ENCODE peak calls at places on chromosomes 12 and 14, in seven cellular contexts. One of them, this sample, is unnamed.

GRCh38 chr14:50410921-50411320 is 14.2 kb upstream of the CDKL1 start:
- DNase-seq in stimulated activated CD4-positive, alpha-beta T cell treated with anti-CD3 and anti-CD28 coated beads, Interleukin-1b, Interleukin-23, amount 100 ng/mL, for 1 hour: no peak
- DNase-seq in H7: no peak
- DNase-seq in heart left ventricle: no peak
- DNase-seq in activated CD4-positive, alpha-beta T cell treated with anti-CD3 and anti-CD28 coated beads, Interleukin-2, amount 50 U/mL, for 48 hours: no peak
- DNase-seq in anterior cingulate cortex: no peak
- DNase-seq in ascending aorta: no peak
- DNase-seq in this sample: no peak

GRCh38 chr14:60221441-60221840 is 27.6 kb upstream of the PPM1A start:
- DNase-seq in stimulated activated CD4-positive, alpha-beta T cell treated with anti-CD3 and anti-CD28 coated beads, Interleukin-1b, Interleukin-23, amount 100 ng/mL, for 1 hour: no peak
- DNase-seq in activated CD4-positive, alpha-beta T cell treated with anti-CD3 and anti-CD28 coated beads, Interleukin-2, amount 50 U/mL, for 48 hours: no peak
- DNase-seq in anterior cingulate cortex: no peak
- DNase-seq in ascending aorta: no peak
- DNase-seq in heart left ventricle: no peak
- DNase-seq in H7: no peak
- DNase-seq in this sample: no peak

GRCh38 chr14:73757876-73758391 is 43.8 kb upstream of the PNMA1 start:
- DNase-seq in activated CD4-positive, alpha-beta T cell treated with anti-CD3 and anti-CD28 coated beads, Interleukin-2, amount 50 U/mL, for 48 hours: no peak
- DNase-seq in H7: peak
- DNase-seq in stimulated activated CD4-positive, alpha-beta T cell treated with anti-CD3 and anti-CD28 coated beads, Interleukin-1b, Interleukin-23, amount 100 ng/mL, for 1 hour: no peak
- DNase-seq in heart left ventricle: no peak
- DNase-seq in ascending aorta: no peak
- DNase-seq in anterior cingulate cortex: no peak
- DNase-seq in this sample: no peak

GRCh38 chr12:27822076-27822712 is 42.2 kb upstream of the MANSC4 start:
- DNase-seq in activated CD4-positive, alpha-beta T cell treated with anti-CD3 and anti-CD28 coated beads, Interleukin-2, amount 50 U/mL, for 48 hours: peak
- DNase-seq in stimulated activated CD4-positive, alpha-beta T cell treated with anti-CD3 and anti-CD28 coated beads, Interleukin-1b, Interleukin-23, amount 100 ng/mL, for 1 hour: peak
- DNase-seq in H7: no peak
- DNase-seq in heart left ventricle: no peak
- DNase-seq in ascending aorta: no peak
- DNase-seq in anterior cingulate cortex: no peak
- DNase-seq in this sample: no peak

GRCh38 chr14:21978184-21978998 is 304.8 kb upstream of the OR4E1 start:
- DNase-seq in stimulated activated CD4-positive, alpha-beta T cell treated with anti-CD3 and anti-CD28 coated beads, Interleukin-1b, Interleukin-23, amount 100 ng/mL, for 1 hour: no peak
- DNase-seq in heart left ventricle: no peak
- DNase-seq in anterior cingulate cortex: no peak
- DNase-seq in activated CD4-positive, alpha-beta T cell treated with anti-CD3 and anti-CD28 coated beads, Interleukin-2, amount 50 U/mL, for 48 hours: peak
- DNase-seq in ascending aorta: no peak
- DNase-seq in H7: peak
- DNase-seq in this sample: no peak

GRCh38 chr14:73717247-73717646 is 3.1 kb upstream of the PNMA1 start:
- DNase-seq in stimulated activated CD4-positive, alpha-beta T cell treated with anti-CD3 and anti-CD28 coated beads, Interleukin-1b, Interleukin-23, amount 100 ng/mL, for 1 hour: no peak
- DNase-seq in activated CD4-positive, alpha-beta T cell treated with anti-CD3 and anti-CD28 coated beads, Interleukin-2, amount 50 U/mL, for 48 hours: no peak
- DNase-seq in H7: no peak
- DNase-seq in anterior cingulate cortex: no peak
- DNase-seq in heart left ventricle: no peak
- DNase-seq in ascending aorta: no peak
- DNase-seq in this sample: no peak

GRCh38 chr14:29927596-29928341 is at the start of gene PRKD1:
- DNase-seq in ascending aorta: peak
- DNase-seq in heart left ventricle: peak
- DNase-seq in H7: peak
- DNase-seq in anterior cingulate cortex: peak
- DNase-seq in activated CD4-positive, alpha-beta T cell treated with anti-CD3 and anti-CD28 coated beads, Interleukin-2, amount 50 U/mL, for 48 hours: no peak
- DNase-seq in stimulated activated CD4-positive, alpha-beta T cell treated with anti-CD3 and anti-CD28 coated beads, Interleukin-1b, Interleukin-23, amount 100 ng/mL, for 1 hour: no peak
- DNase-seq in this sample: peak

GRCh38 chr12:120241561-120242274 is 23.8 kb downstream of the PXN start:
- DNase-seq in activated CD4-positive, alpha-beta T cell treated with anti-CD3 and anti-CD28 coated beads, Interleukin-2, amount 50 U/mL, for 48 hours: no peak
- DNase-seq in ascending aorta: no peak
- DNase-seq in H7: no peak
- DNase-seq in heart left ventricle: no peak
- DNase-seq in anterior cingulate cortex: no peak
- DNase-seq in stimulated activated CD4-positive, alpha-beta T cell treated with anti-CD3 and anti-CD28 coated beads, Interleukin-1b, Interleukin-23, amount 100 ng/mL, for 1 hour: no peak
- DNase-seq in this sample: no peak

GRCh38 chr12:115914122-115914521 is 363.4 kb downstream of the MED13L start:
- DNase-seq in anterior cingulate cortex: no peak
- DNase-seq in activated CD4-positive, alpha-beta T cell treated with anti-CD3 and anti-CD28 coated beads, Interleukin-2, amount 50 U/mL, for 48 hours: no peak
- DNase-seq in stimulated activated CD4-positive, alpha-beta T cell treated with anti-CD3 and anti-CD28 coated beads, Interleukin-1b, Interleukin-23, amount 100 ng/mL, for 1 hour: no peak
- DNase-seq in ascending aorta: no peak
- DNase-seq in H7: no peak
- DNase-seq in heart left ventricle: no peak
- DNase-seq in this sample: no peak

GRCh38 chr14:71529855-71530254 is 402.4 kb upstream of the RGS6 start:
- DNase-seq in stimulated activated CD4-positive, alpha-beta T cell treated with anti-CD3 and anti-CD28 coated beads, Interleukin-1b, Interleukin-23, amount 100 ng/mL, for 1 hour: no peak
- DNase-seq in heart left ventricle: peak
- DNase-seq in ascending aorta: peak
- DNase-seq in anterior cingulate cortex: peak
- DNase-seq in H7: no peak
- DNase-seq in activated CD4-positive, alpha-beta T cell treated with anti-CD3 and anti-CD28 coated beads, Interleukin-2, amount 50 U/mL, for 48 hours: no peak
- DNase-seq in this sample: no peak

GRCh38 chr12:96606134-96606533 is 116.8 kb downstream of the CFAP54 start:
- DNase-seq in ascending aorta: no peak
- DNase-seq in heart left ventricle: no peak
- DNase-seq in anterior cingulate cortex: no peak
- DNase-seq in H7: no peak
- DNase-seq in stimulated activated CD4-positive, alpha-beta T cell treated with anti-CD3 and anti-CD28 coated beads, Interleukin-1b, Interleukin-23, amount 100 ng/mL, for 1 hour: no peak
- DNase-seq in activated CD4-positive, alpha-beta T cell treated with anti-CD3 and anti-CD28 coated beads, Interleukin-2, amount 50 U/mL, for 48 hours: no peak
- DNase-seq in this sample: no peak

GRCh38 chr12:583251-583869 is 79.9 kb downstream of the NINJ2 start:
- DNase-seq in stimulated activated CD4-positive, alpha-beta T cell treated with anti-CD3 and anti-CD28 coated beads, Interleukin-1b, Interleukin-23, amount 100 ng/mL, for 1 hour: no peak
- DNase-seq in H7: no peak
- DNase-seq in heart left ventricle: peak
- DNase-seq in activated CD4-positive, alpha-beta T cell treated with anti-CD3 and anti-CD28 coated beads, Interleukin-2, amount 50 U/mL, for 48 hours: no peak
- DNase-seq in ascending aorta: peak
- DNase-seq in anterior cingulate cortex: no peak
- DNase-seq in this sample: no peak

GRCh38 chr14:70013269-70013873 is 134.2 kb downstream of the SMOC1 start:
- DNase-seq in activated CD4-positive, alpha-beta T cell treated with anti-CD3 and anti-CD28 coated beads, Interleukin-2, amount 50 U/mL, for 48 hours: peak
- DNase-seq in H7: peak
- DNase-seq in stimulated activated CD4-positive, alpha-beta T cell treated with anti-CD3 and anti-CD28 coated beads, Interleukin-1b, Interleukin-23, amount 100 ng/mL, for 1 hour: no peak
- DNase-seq in anterior cingulate cortex: no peak
- DNase-seq in ascending aorta: no peak
- DNase-seq in heart left ventricle: no peak
- DNase-seq in this sample: no peak

GRCh38 chr14:89720741-89721315 is 233.7 kb downstream of the EFCAB11 start:
- DNase-seq in heart left ventricle: peak
- DNase-seq in activated CD4-positive, alpha-beta T cell treated with anti-CD3 and anti-CD28 coated beads, Interleukin-2, amount 50 U/mL, for 48 hours: peak
- DNase-seq in ascending aorta: peak
- DNase-seq in anterior cingulate cortex: no peak
- DNase-seq in stimulated activated CD4-positive, alpha-beta T cell treated with anti-CD3 and anti-CD28 coated beads, Interleukin-1b, Interleukin-23, amount 100 ng/mL, for 1 hour: no peak
- DNase-seq in H7: peak
- DNase-seq in this sample: no peak

GRCh38 chr12:106246891-106247730 is 709 bp downstream of the CKAP4 start:
- DNase-seq in heart left ventricle: peak
- DNase-seq in stimulated activated CD4-positive, alpha-beta T cell treated with anti-CD3 and anti-CD28 coated beads, Interleukin-1b, Interleukin-23, amount 100 ng/mL, for 1 hour: peak
- DNase-seq in anterior cingulate cortex: no peak
- DNase-seq in H7: peak
- DNase-seq in activated CD4-positive, alpha-beta T cell treated with anti-CD3 and anti-CD28 coated beads, Interleukin-2, amount 50 U/mL, for 48 hours: peak
- DNase-seq in ascending aorta: peak
- DNase-seq in this sample: no peak

GRCh38 chr14:77892890-77893484 is 93.1 kb downstream of the ADCK1 start:
- DNase-seq in anterior cingulate cortex: no peak
- DNase-seq in stimulated activated CD4-positive, alpha-beta T cell treated with anti-CD3 and anti-CD28 coated beads, Interleukin-1b, Interleukin-23, amount 100 ng/mL, for 1 hour: no peak
- DNase-seq in ascending aorta: no peak
- DNase-seq in activated CD4-positive, alpha-beta T cell treated with anti-CD3 and anti-CD28 coated beads, Interleukin-2, amount 50 U/mL, for 48 hours: no peak
- DNase-seq in H7: no peak
- DNase-seq in heart left ventricle: no peak
- DNase-seq in this sample: no peak

GRCh38 chr12:114913871-114914801 is 230.2 kb upstream of the TBX3 start:
- DNase-seq in H7: no peak
- DNase-seq in ascending aorta: no peak
- DNase-seq in stimulated activated CD4-positive, alpha-beta T cell treated with anti-CD3 and anti-CD28 coated beads, Interleukin-1b, Interleukin-23, amount 100 ng/mL, for 1 hour: no peak
- DNase-seq in heart left ventricle: no peak
- DNase-seq in anterior cingulate cortex: no peak
- DNase-seq in activated CD4-positive, alpha-beta T cell treated with anti-CD3 and anti-CD28 coated beads, Interleukin-2, amount 50 U/mL, for 48 hours: no peak
- DNase-seq in this sample: no peak

GRCh38 chr12:104458645-104459555 is 2.2 kb downstream of the CHST11 start:
- DNase-seq in stimulated activated CD4-positive, alpha-beta T cell treated with anti-CD3 and anti-CD28 coated beads, Interleukin-1b, Interleukin-23, amount 100 ng/mL, for 1 hour: no peak
- DNase-seq in heart left ventricle: no peak
- DNase-seq in activated CD4-positive, alpha-beta T cell treated with anti-CD3 and anti-CD28 coated beads, Interleukin-2, amount 50 U/mL, for 48 hours: peak
- DNase-seq in H7: peak
- DNase-seq in ascending aorta: peak
- DNase-seq in anterior cingulate cortex: no peak
- DNase-seq in this sample: no peak

GRCh38 chr12:80213871-80214270 is 114.5 kb downstream of the OTOGL start:
- DNase-seq in H7: no peak
- DNase-seq in activated CD4-positive, alpha-beta T cell treated with anti-CD3 and anti-CD28 coated beads, Interleukin-2, amount 50 U/mL, for 48 hours: no peak
- DNase-seq in stimulated activated CD4-positive, alpha-beta T cell treated with anti-CD3 and anti-CD28 coated beads, Interleukin-1b, Interleukin-23, amount 100 ng/mL, for 1 hour: no peak
- DNase-seq in heart left ventricle: no peak
- DNase-seq in ascending aorta: no peak
- DNase-seq in anterior cingulate cortex: no peak
- DNase-seq in this sample: no peak

GRCh38 chr14:67583711-67584644 is 16.1 kb downstream of the PIGH start:
- DNase-seq in activated CD4-positive, alpha-beta T cell treated with anti-CD3 and anti-CD28 coated beads, Interleukin-2, amount 50 U/mL, for 48 hours: peak
- DNase-seq in heart left ventricle: no peak
- DNase-seq in ascending aorta: peak
- DNase-seq in anterior cingulate cortex: no peak
- DNase-seq in stimulated activated CD4-positive, alpha-beta T cell treated with anti-CD3 and anti-CD28 coated beads, Interleukin-1b, Interleukin-23, amount 100 ng/mL, for 1 hour: no peak
- DNase-seq in H7: peak
- DNase-seq in this sample: no peak

GRCh38 chr14:64465856-64466554 is 706 bp downstream of the AKAP5 start:
- DNase-seq in ascending aorta: no peak
- DNase-seq in H7: peak
- DNase-seq in stimulated activated CD4-positive, alpha-beta T cell treated with anti-CD3 and anti-CD28 coated beads, Interleukin-1b, Interleukin-23, amount 100 ng/mL, for 1 hour: no peak
- DNase-seq in heart left ventricle: peak
- DNase-seq in anterior cingulate cortex: no peak
- DNase-seq in activated CD4-positive, alpha-beta T cell treated with anti-CD3 and anti-CD28 coated beads, Interleukin-2, amount 50 U/mL, for 48 hours: no peak
- DNase-seq in this sample: no peak

GRCh38 chr12:77062396-77062795 is 3.0 kb downstream of the E2F7 start:
- DNase-seq in stimulated activated CD4-positive, alpha-beta T cell treated with anti-CD3 and anti-CD28 coated beads, Interleukin-1b, Interleukin-23, amount 100 ng/mL, for 1 hour: no peak
- DNase-seq in ascending aorta: no peak
- DNase-seq in anterior cingulate cortex: no peak
- DNase-seq in heart left ventricle: no peak
- DNase-seq in activated CD4-positive, alpha-beta T cell treated with anti-CD3 and anti-CD28 coated beads, Interleukin-2, amount 50 U/mL, for 48 hours: no peak
- DNase-seq in H7: no peak
- DNase-seq in this sample: no peak

GRCh38 chr14:96754162-96754844 is 42.9 kb upstream of the VRK1 start:
- DNase-seq in anterior cingulate cortex: no peak
- DNase-seq in ascending aorta: no peak
- DNase-seq in H7: no peak
- DNase-seq in activated CD4-positive, alpha-beta T cell treated with anti-CD3 and anti-CD28 coated beads, Interleukin-2, amount 50 U/mL, for 48 hours: no peak
- DNase-seq in heart left ventricle: no peak
- DNase-seq in stimulated activated CD4-positive, alpha-beta T cell treated with anti-CD3 and anti-CD28 coated beads, Interleukin-1b, Interleukin-23, amount 100 ng/mL, for 1 hour: no peak
- DNase-seq in this sample: no peak

GRCh38 chr12:1848146-1848545 is 27.8 kb downstream of the LRTM2 start:
- DNase-seq in stimulated activated CD4-positive, alpha-beta T cell treated with anti-CD3 and anti-CD28 coated beads, Interleukin-1b, Interleukin-23, amount 100 ng/mL, for 1 hour: no peak
- DNase-seq in activated CD4-positive, alpha-beta T cell treated with anti-CD3 and anti-CD28 coated beads, Interleukin-2, amount 50 U/mL, for 48 hours: no peak
- DNase-seq in H7: peak
- DNase-seq in ascending aorta: peak
- DNase-seq in heart left ventricle: no peak
- DNase-seq in anterior cingulate cortex: no peak
- DNase-seq in this sample: no peak

GRCh38 chr14:71130491-71131179 is 223.4 kb downstream of the PCNX1 start:
- DNase-seq in heart left ventricle: no peak
- DNase-seq in H7: no peak
- DNase-seq in stimulated activated CD4-positive, alpha-beta T cell treated with anti-CD3 and anti-CD28 coated beads, Interleukin-1b, Interleukin-23, amount 100 ng/mL, for 1 hour: no peak
- DNase-seq in ascending aorta: no peak
- DNase-seq in activated CD4-positive, alpha-beta T cell treated with anti-CD3 and anti-CD28 coated beads, Interleukin-2, amount 50 U/mL, for 48 hours: no peak
- DNase-seq in anterior cingulate cortex: no peak
- DNase-seq in this sample: no peak

GRCh38 chr12:66679441-66680069 is 679 bp upstream of the GRIP1 start:
- DNase-seq in heart left ventricle: no peak
- DNase-seq in anterior cingulate cortex: no peak
- DNase-seq in activated CD4-positive, alpha-beta T cell treated with anti-CD3 and anti-CD28 coated beads, Interleukin-2, amount 50 U/mL, for 48 hours: no peak
- DNase-seq in stimulated activated CD4-positive, alpha-beta T cell treated with anti-CD3 and anti-CD28 coated beads, Interleukin-1b, Interleukin-23, amount 100 ng/mL, for 1 hour: no peak
- DNase-seq in H7: no peak
- DNase-seq in ascending aorta: no peak
- DNase-seq in this sample: no peak

GRCh38 chr12:25347716-25348261 is 97.1 kb upstream of the KRAS start:
- DNase-seq in activated CD4-positive, alpha-beta T cell treated with anti-CD3 and anti-CD28 coated beads, Interleukin-2, amount 50 U/mL, for 48 hours: no peak
- DNase-seq in H7: no peak
- DNase-seq in ascending aorta: no peak
- DNase-seq in heart left ventricle: no peak
- DNase-seq in anterior cingulate cortex: no peak
- DNase-seq in stimulated activated CD4-positive, alpha-beta T cell treated with anti-CD3 and anti-CD28 coated beads, Interleukin-1b, Interleukin-23, amount 100 ng/mL, for 1 hour: no peak
- DNase-seq in this sample: no peak

GRCh38 chr14:76084374-76084773 is 67.3 kb upstream of the GPATCH2L start:
- DNase-seq in H7: peak
- DNase-seq in heart left ventricle: no peak
- DNase-seq in anterior cingulate cortex: no peak
- DNase-seq in ascending aorta: no peak
- DNase-seq in stimulated activated CD4-positive, alpha-beta T cell treated with anti-CD3 and anti-CD28 coated beads, Interleukin-1b, Interleukin-23, amount 100 ng/mL, for 1 hour: no peak
- DNase-seq in activated CD4-positive, alpha-beta T cell treated with anti-CD3 and anti-CD28 coated beads, Interleukin-2, amount 50 U/mL, for 48 hours: no peak
- DNase-seq in this sample: no peak

GRCh38 chr12:46660719-46661118 is 165.1 kb downstream of the SLC38A4 start:
- DNase-seq in heart left ventricle: no peak
- DNase-seq in ascending aorta: no peak
- DNase-seq in H7: no peak
- DNase-seq in anterior cingulate cortex: no peak
- DNase-seq in stimulated activated CD4-positive, alpha-beta T cell treated with anti-CD3 and anti-CD28 coated beads, Interleukin-1b, Interleukin-23, amount 100 ng/mL, for 1 hour: no peak
- DNase-seq in activated CD4-positive, alpha-beta T cell treated with anti-CD3 and anti-CD28 coated beads, Interleukin-2, amount 50 U/mL, for 48 hours: no peak
- DNase-seq in this sample: no peak

GRCh38 chr14:51398898-51399297 is 158.9 kb downstream of the TMX1 start:
- DNase-seq in stimulated activated CD4-positive, alpha-beta T cell treated with anti-CD3 and anti-CD28 coated beads, Interleukin-1b, Interleukin-23, amount 100 ng/mL, for 1 hour: no peak
- DNase-seq in ascending aorta: no peak
- DNase-seq in H7: no peak
- DNase-seq in anterior cingulate cortex: no peak
- DNase-seq in heart left ventricle: no peak
- DNase-seq in activated CD4-positive, alpha-beta T cell treated with anti-CD3 and anti-CD28 coated beads, Interleukin-2, amount 50 U/mL, for 48 hours: no peak
- DNase-seq in this sample: no peak

GRCh38 chr12:93005928-93006654 is 77.0 kb upstream of the EEA1 start:
- DNase-seq in anterior cingulate cortex: no peak
- DNase-seq in heart left ventricle: no peak
- DNase-seq in stimulated activated CD4-positive, alpha-beta T cell treated with anti-CD3 and anti-CD28 coated beads, Interleukin-1b, Interleukin-23, amount 100 ng/mL, for 1 hour: no peak
- DNase-seq in ascending aorta: no peak
- DNase-seq in activated CD4-positive, alpha-beta T cell treated with anti-CD3 and anti-CD28 coated beads, Interleukin-2, amount 50 U/mL, for 48 hours: no peak
- DNase-seq in H7: no peak
- DNase-seq in this sample: no peak

GRCh38 chr12:103241184-103241583 is 254.6 kb downstream of the C12orf42 start:
- DNase-seq in H7: no peak
- DNase-seq in heart left ventricle: no peak
- DNase-seq in anterior cingulate cortex: no peak
- DNase-seq in stimulated activated CD4-positive, alpha-beta T cell treated with anti-CD3 and anti-CD28 coated beads, Interleukin-1b, Interleukin-23, amount 100 ng/mL, for 1 hour: no peak
- DNase-seq in activated CD4-positive, alpha-beta T cell treated with anti-CD3 and anti-CD28 coated beads, Interleukin-2, amount 50 U/mL, for 48 hours: no peak
- DNase-seq in ascending aorta: no peak
- DNase-seq in this sample: no peak

GRCh38 chr12:111085100-111085499 is 164.7 kb upstream of the MYL2 start:
- DNase-seq in anterior cingulate cortex: no peak
- DNase-seq in activated CD4-positive, alpha-beta T cell treated with anti-CD3 and anti-CD28 coated beads, Interleukin-2, amount 50 U/mL, for 48 hours: no peak
- DNase-seq in ascending aorta: no peak
- DNase-seq in heart left ventricle: no peak
- DNase-seq in H7: peak
- DNase-seq in stimulated activated CD4-positive, alpha-beta T cell treated with anti-CD3 and anti-CD28 coated beads, Interleukin-1b, Interleukin-23, amount 100 ng/mL, for 1 hour: no peak
- DNase-seq in this sample: no peak

This sample was measured in GOT3.